ENCODE peak calls at places on chromosomes 5 and 9, in nine cellular contexts. J is CD8-positive, alpha-beta memory T cell; P is mammary epithelial cell; O is SK-N-SH; T is CD4-positive, CD25-positive, alpha-beta regulatory T cell; E is fibroblast of lung; Z is IMR-90; U is aorta; L is cardiac muscle cell. V is an unnamed sample. For H3K4me1 and H3K9me3, the result is how much of the 10 kb centered on the place peaks cover.

GRCh38 chr5:77367733-77368132 is 124.4 kb downstream of the WDR41 start:
- DNase-seq in J (no peak), P (peak), O (no peak), T (no peak), E (peak), Z (peak), U (peak), L (peak), V (no peak)

GRCh38 chr9:121372563-121373400 is 2.7 kb upstream of the STOM start:
- DNase-seq in J (no peak), P (peak), O (no peak), T (no peak), E (peak), Z (peak), U (no peak), L (peak), V (no peak)

GRCh38 chr5:4511996-4512656 is 628.0 kb upstream of the ADAMTS16 start:
- DNase-seq in J (no peak), P (peak), O (peak), T (no peak), E (no peak), Z (no peak), U (no peak), L (no peak), V (peak)

GRCh38 chr9:119369670-119370366 is 583 bp upstream of the BRINP1 start:
- DNase-seq in J (no peak), P (no peak), O (peak), T (no peak), E (no peak), Z (no peak), U (no peak), L (no peak), V (peak)

GRCh38 chr9:77981332-77981731 is 50.3 kb downstream of the GNAQ start:
- DNase-seq in J (no peak), P (peak), O (no peak), T (no peak), E (peak), Z (peak), U (no peak), L (no peak), V (no peak)

GRCh38 chr5:137376127-137376526 is 123.0 kb downstream of the SPOCK1 start:
- DNase-seq in J (no peak), P (no peak), O (no peak), T (no peak), E (no peak), Z (no peak), U (no peak), L (no peak), V (peak)

GRCh38 chr9:105405514-105406131 is 42.2 kb upstream of the FSD1L start:
- DNase-seq in J (peak), P (peak), O (no peak), T (no peak), E (no peak), Z (peak), U (no peak), L (no peak), V (no peak)

GRCh38 chr9:16341176-16341575 is 529.3 kb downstream of the BNC2 start:
- DNase-seq in J (no peak), P (peak), O (no peak), T (no peak), E (no peak), Z (peak), U (no peak), L (no peak), V (no peak)

GRCh38 chr5:107544476-107544875 is 126.3 kb downstream of the EFNA5 start:
- DNase-seq in J (no peak), P (no peak), O (no peak), T (no peak), E (no peak), Z (no peak), U (no peak), L (no peak), V (no peak)
- H3K4me1 ChIP-seq in J (under half), P (under half), O (under half), T (under half), E (under half), Z (under half), U (under half), L (under half), V (under half)

DNA sequence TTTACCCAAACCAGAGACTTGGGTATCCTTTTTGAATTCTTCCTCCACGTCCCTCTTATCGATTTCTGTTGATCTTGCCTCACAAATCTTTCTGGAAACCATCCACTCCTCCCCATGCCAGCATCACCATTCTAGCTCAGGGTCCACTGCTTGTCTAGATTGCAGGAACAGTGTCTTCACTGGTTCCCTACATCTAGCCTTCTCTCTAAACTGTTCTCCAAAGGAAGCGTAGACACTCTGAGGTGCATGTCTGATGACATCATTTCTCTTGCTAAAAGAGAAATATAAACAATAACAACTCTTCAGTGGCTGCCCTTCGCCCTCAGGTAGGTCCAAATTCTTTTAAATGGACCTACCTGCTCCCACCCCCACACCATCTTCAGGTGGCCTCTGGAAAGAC is 200.1 kb downstream of the DCP2 start:
- DNase-seq in J (no peak), P (no peak), O (no peak), T (no peak), E (no peak), Z (no peak), U (no peak), L (no peak), V (peak)
- H3K9me3 ChIP-seq in J (under half), P (under half), O (under half), T (under half), E (under half), Z (under half), U (under half), L (under half), V (under half)

GRCh38 chr5:14143843-14144585 is 872 bp downstream of the TRIO start:
- DNase-seq in J (peak), P (peak), O (peak), T (peak), E (no peak), Z (no peak), U (peak), L (peak), V (peak)
- H3K4me1 ChIP-seq in J (under half), P (under half), O (under half), T (under half), E (under half), Z (under half), U (under half), L (under half), V (under half)

DNA sequence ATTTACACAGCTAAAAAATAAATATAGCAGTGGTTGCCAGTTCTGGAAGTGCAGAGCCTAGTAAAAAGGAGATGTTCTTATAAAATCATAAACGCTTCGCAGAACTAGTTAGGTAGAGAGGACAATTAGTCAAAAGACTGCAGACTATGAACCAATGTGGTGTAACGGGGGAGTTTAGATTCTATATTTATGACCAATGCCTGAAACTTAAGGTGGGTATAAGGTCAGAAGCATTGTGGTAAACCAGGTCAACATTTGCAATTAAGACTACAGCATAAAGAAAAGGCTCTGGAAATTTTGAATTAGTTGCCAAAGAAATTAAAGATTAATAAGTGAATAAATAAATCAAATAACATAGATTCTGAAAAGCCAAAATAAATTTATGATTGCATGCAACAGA is 370.4 kb downstream of the PRDM9 start:
- DNase-seq in J (no peak), P (no peak), O (no peak), T (no peak), E (no peak), Z (no peak), U (no peak), L (no peak), V (no peak)
- H3K9me3 ChIP-seq in J (under half), P (under half), O (under half), T (under half), E (under half), Z (under half), U (under half), L (under half), V (under half)

DNA sequence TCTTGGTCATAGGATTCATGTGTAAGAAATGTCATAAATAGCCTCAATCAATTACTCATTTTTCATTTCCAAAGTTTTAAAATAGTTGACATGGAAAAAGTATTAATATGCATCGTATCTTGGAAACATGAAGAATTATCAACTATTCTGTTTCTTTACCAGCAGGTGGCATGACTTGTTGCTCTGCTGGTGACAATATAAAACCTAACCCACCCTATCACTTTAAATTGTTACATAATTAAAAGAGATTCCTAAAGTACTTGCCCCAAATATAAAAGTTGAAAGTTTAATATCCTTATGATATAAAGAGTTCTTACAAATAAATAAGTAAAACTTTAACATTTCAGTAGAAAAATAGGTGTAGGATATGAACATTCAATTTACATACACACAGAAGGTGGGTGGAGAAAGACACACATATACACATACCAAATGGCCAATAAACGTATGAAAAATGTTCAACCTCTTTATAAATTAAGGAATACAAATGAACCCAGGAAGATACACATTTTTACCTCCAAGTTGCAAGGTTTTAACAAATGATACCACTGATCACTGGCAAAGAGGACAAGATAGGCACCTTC is 30.6 kb downstream of the MAP1B start:
- DNase-seq in J (peak), P (no peak), O (no peak), T (no peak), E (peak), Z (no peak), U (no peak), L (no peak), V (no peak)
- H3K4me1 ChIP-seq in J (under half), P (under half), O (half or more), T (under half), E (under half), Z (under half), U (under half), L (under half), V (under half)

GRCh38 chr9:91101598-91102168 is 260.0 kb downstream of the AUH start:
- DNase-seq in J (peak), P (no peak), O (no peak), T (peak), E (no peak), Z (no peak), U (no peak), L (no peak), V (peak)

GRCh38 chr9:91102269-91102668 is 259.4 kb downstream of the AUH start:
- DNase-seq in J (no peak), P (no peak), O (no peak), T (no peak), E (no peak), Z (no peak), U (no peak), L (no peak), V (no peak)

GRCh38 chr9:91099471-91099870 is 262.2 kb downstream of the AUH start:
- DNase-seq in J (no peak), P (no peak), O (no peak), T (no peak), E (no peak), Z (no peak), U (no peak), L (no peak), V (no peak)

GRCh38 chr9:91098203-91098602 is 263.5 kb downstream of the AUH start:
- DNase-seq in J (no peak), P (no peak), O (no peak), T (no peak), E (no peak), Z (no peak), U (no peak), L (no peak), V (no peak)

DNA sequence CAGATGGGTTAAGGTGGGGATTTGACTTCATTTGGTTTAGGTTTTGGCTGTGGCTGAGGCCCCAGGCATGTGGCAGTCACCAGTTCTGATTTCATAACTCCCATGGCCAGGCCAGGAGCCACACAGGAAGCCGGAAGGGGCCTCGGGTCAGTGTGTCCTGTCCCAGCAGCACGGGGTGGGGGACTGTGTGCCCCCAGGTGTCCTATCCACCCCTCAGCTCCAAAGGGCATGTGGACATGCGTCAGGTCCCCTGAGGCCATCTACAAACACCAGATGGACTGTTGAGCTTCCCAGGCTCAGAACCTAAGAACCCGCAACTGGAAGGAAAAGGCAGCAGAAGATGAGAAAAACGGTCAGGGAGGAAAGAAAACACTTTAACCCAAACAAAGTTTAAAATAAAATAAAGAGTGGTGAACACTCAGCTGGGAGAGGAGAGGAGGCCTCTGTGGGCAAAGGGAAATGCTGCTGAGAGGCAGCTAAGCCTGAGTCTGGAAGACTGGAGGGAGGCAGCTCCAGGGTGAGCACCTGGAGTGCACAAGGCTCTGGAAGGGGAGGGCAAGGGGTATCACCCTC is 260.8 kb downstream of the AUH start:
- DNase-seq in J (no peak), P (no peak), O (no peak), T (no peak), E (peak), Z (peak), U (peak), L (no peak), V (no peak)
- H3K9me3 ChIP-seq in J (under half), P (under half), O (under half), T (under half), E (under half), Z (under half), U (under half), L (under half), V (under half)

DNA sequence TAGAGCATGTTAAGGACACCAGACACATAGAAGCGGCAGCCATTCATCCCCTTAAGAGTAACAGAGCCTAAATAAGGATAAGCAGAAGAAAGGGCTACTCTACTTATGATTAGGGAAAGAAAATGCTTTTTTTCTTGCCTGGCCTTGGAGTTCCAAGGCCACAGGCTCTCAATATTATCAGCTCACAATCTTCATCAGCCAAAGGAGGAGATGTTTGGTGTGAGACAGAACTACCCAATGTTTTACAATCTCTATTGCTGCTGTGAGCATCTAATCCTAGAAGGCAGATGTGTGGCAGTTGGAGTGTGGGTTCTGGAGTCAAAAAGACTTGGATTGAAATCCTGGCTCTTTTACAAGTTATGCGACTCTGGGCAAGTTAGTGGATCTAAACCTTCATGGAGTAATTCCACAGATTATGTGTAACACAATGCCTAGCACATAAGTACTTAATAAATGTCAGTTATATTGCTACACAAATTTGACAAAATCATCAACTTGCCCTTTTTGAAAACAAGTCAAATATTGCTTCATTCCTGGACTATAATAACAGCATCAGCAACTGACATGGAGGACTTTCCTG is 190.5 kb downstream of the MAPKAP1 start:
- DNase-seq in J (no peak), P (no peak), O (no peak), T (no peak), E (no peak), Z (no peak), U (no peak), L (no peak), V (no peak)
- H3K4me1 ChIP-seq in J (under half), P (under half), O (under half), T (under half), E (under half), Z (under half), U (under half), L (under half), V (under half)

DNA sequence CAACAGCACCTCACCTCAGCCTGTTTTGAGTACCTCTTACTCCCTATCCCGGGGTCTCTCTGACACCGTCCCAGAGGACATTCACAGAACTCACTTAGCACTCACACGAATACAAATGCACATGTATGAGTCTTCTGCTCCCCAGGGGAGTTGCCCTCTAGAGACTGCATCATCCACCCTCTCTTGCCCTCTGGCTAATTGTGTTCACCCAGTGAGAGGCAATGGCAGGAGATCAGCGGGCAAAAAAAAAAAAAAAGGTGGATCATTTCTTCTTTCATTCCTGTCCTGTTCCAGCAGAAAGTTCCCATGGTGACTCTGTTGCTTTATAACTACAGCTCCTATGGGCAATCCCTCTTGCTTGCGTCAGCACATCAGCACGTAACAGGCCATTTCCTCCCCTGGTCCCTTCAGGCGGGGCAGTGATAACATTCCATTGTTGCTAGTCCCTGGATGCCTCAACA is 23.6 kb upstream of the SNX2 start:
- DNase-seq in J (no peak), P (peak), O (no peak), T (no peak), E (peak), Z (peak), U (peak), L (peak), V (peak)
- H3K9me3 ChIP-seq in J (under half), P (under half), O (under half), T (under half), E (under half), Z (under half), U (under half), L (under half), V (under half)

GRCh38 chr9:136109351-136110081 is 9.2 kb downstream of the TMEM250 start:
- DNase-seq in J (peak), P (peak), O (peak), T (peak), E (peak), Z (peak), U (peak), L (peak), V (peak)
- H3K4me1 ChIP-seq in J (half or more), P (under half), O (half or more), T (half or more), E (under half), Z (under half), U (under half), L (under half), V (under half)

V was measured in endodermal cell.